ENCODE peak calls at places on chromosome 12, in eight cellular contexts. S is A673, C is astrocyte, U is mammary epithelial cell, F is fibroblast of lung, Y is keratinocyte, H is HCT116, E is PC-9. L is an unnamed sample.

GRCh38 chr12:27500546-27500945 is 23.5 kb upstream of the PPFIBP1 start:
- DNase-seq in S (peak), C (no peak), U (no peak), F (no peak), Y (no peak), H (no peak), E (no peak), L (no peak)

GRCh38 chr12:66086001-66086400 is 44.5 kb downstream of the LLPH start:
- DNase-seq in S (no peak), C (no peak), U (no peak), F (no peak), Y (no peak), H (no peak), E (no peak), L (no peak)

GRCh38 chr12:34396861-34397590 is 374.7 kb downstream of the ALG10 start:
- DNase-seq in S (no peak), C (no peak), U (no peak), F (no peak), Y (no peak), H (no peak), E (no peak), L (no peak)

GRCh38 chr12:459430-460258 is at the start of gene B4GALNT3:
- DNase-seq in S (peak), C (no peak), U (peak), F (peak), Y (no peak), H (peak), E (no peak), L (peak)

GRCh38 chr12:1773937-1774655 is 46.3 kb upstream of the LRTM2 start:
- DNase-seq in S (no peak), C (no peak), U (no peak), F (no peak), Y (no peak), H (no peak), E (no peak), L (no peak)

GRCh38 chr12:105677672-105678071 is 347.2 kb downstream of the C12orf75 start:
- DNase-seq in S (no peak), C (no peak), U (no peak), F (no peak), Y (no peak), H (no peak), E (no peak), L (no peak)

GRCh38 chr12:65838330-65838976 is 14.2 kb downstream of the HMGA2 start:
- DNase-seq in S (no peak), C (no peak), U (no peak), F (no peak), Y (no peak), H (no peak), E (no peak), L (peak)

GRCh38 chr12:82383930-82384513 is 25.7 kb downstream of the METTL25 start:
- DNase-seq in S (peak), C (peak), U (peak), F (peak), Y (no peak), H (no peak), E (no peak), L (peak)

GRCh38 chr12:89080797-89081470 is 271.4 kb downstream of the DUSP6 start:
- DNase-seq in S (peak), C (no peak), U (peak), F (peak), Y (no peak), H (no peak), E (no peak), L (peak)

GRCh38 chr12:12604790-12605189 is 6.9 kb upstream of the CREBL2 start:
- DNase-seq in S (no peak), C (no peak), U (no peak), F (no peak), Y (no peak), H (no peak), E (no peak), L (no peak)

GRCh38 chr12:62725781-62726180 is 209.2 kb downstream of the PPM1H start:
- DNase-seq in S (no peak), C (no peak), U (peak), F (no peak), Y (no peak), H (no peak), E (peak), L (peak)

GRCh38 chr12:7756993-7757392 is 8.0 kb upstream of the NANOGNB start:
- DNase-seq in S (no peak), C (no peak), U (peak), F (no peak), Y (no peak), H (no peak), E (peak), L (no peak)

GRCh38 chr12:67370979-67371378 is 101.8 kb downstream of the CAND1 start:
- DNase-seq in S (no peak), C (peak), U (no peak), F (peak), Y (no peak), H (no peak), E (no peak), L (no peak)

DNA sequence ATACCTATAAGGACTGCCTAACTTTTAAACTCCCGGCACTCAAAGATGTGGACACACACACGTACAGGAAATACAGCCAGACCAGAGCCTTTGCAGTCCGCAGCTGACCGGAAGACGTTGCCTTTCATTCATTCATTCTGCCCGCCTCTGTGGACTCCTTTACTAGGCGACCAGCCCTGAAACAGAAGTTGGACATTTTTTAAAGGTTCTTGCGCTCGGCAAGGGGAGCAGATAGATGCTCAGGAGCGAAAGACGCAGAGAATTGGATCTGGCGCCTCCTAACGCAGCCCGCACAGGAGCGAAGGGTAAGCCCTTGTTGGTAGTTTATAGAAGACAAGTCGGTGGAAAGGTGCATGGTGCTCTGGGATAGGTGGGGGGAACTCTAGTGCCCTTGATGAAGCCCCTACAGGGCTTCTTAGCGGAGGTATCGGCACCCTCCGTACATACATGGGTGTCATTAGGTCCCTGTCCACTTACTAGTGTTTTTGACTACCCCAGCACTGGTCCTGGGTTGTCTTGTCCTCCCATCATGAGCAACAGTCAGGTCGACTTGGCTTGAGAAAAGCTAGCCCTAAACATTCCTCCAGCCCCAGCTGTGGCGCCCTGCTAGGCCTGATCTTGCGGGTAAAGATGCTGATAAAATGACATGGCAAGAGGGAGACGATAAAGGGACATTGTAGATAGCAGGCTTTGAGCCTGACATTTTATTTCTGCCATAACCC is at the start of gene KDM2B:
- DNase-seq in S (no peak), C (peak), U (no peak), F (peak), Y (no peak), H (no peak), E (no peak), L (peak)
- TF ChIP-seq EZH2 in S (no peak), C (no peak), U (no peak), F (no peak), Y (no peak), H (no peak), E (no peak), L (no peak)

DNA sequence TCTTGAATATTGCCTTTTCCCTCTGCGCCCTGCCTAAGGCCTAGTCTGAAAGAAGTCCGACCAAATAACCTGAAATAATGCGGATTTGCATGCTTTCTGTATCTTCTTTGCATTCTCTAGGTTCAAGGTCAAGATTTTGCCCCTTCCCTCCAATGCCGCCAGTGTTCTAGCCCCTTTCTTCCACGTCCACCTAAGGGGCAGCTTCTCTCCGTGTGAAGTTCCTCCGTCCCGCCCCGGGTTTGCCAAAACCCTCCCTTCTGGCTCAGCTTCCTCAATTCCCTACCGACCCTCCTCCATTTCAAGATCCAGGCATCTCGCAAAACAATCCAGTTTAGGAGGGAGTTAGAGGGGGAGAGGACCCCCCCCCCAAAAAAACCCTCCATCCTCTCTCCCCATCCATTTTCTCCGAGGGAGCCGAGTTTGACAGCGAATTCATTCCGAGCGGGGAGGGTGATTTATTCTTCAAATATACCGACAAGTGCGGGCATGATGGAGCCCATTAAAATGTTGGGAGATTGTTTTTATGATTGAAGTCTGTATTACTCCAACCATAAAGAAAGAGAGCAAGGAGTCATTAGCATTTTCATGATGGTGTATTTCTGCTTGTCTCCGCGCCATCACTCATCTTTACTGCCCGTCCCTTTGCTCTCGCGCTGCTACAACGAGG is 20.9 kb upstream of the ATP5MC2 start:
- DNase-seq in S (no peak), C (no peak), U (no peak), F (no peak), Y (no peak), H (no peak), E (no peak), L (no peak)
- TF ChIP-seq EZH2 in S (no peak), C (no peak), U (no peak), F (peak), Y (no peak), H (no peak), E (no peak), L (no peak)

GRCh38 chr12:95789126-95790024 is 1.2 kb downstream of the NTN4 start:
- DNase-seq in S (no peak), C (no peak), U (peak), F (no peak), Y (no peak), H (no peak), E (peak), L (peak)
- TF ChIP-seq EZH2 in S (no peak), C (no peak), U (no peak), F (no peak), Y (no peak), H (no peak), E (no peak), L (no peak)

GRCh38 chr12:4024701-4025419 is 151.7 kb upstream of the PARP11 start:
- DNase-seq in S (no peak), C (no peak), U (no peak), F (no peak), Y (no peak), H (no peak), E (no peak), L (no peak)

GRCh38 chr12:4027412-4027811 is 154.2 kb upstream of the PARP11 start:
- DNase-seq in S (no peak), C (no peak), U (no peak), F (no peak), Y (no peak), H (no peak), E (no peak), L (no peak)

GRCh38 chr12:4030938-4031702 is 157.9 kb upstream of the PARP11 start:
- DNase-seq in S (peak), C (peak), U (peak), F (peak), Y (peak), H (peak), E (peak), L (peak)

GRCh38 chr12:4026476-4026875 is 153.3 kb upstream of the PARP11 start:
- DNase-seq in S (no peak), C (no peak), U (no peak), F (no peak), Y (no peak), H (no peak), E (no peak), L (no peak)

GRCh38 chr12:4025420-4026358 is 152.5 kb upstream of the PARP11 start:
- DNase-seq in S (no peak), C (no peak), U (no peak), F (no peak), Y (no peak), H (no peak), E (no peak), L (no peak)
- TF ChIP-seq EZH2 in S (no peak), C (no peak), U (no peak), F (no peak), Y (no peak), H (no peak), E (no peak), L (no peak)

GRCh38 chr12:132489602-132490239 is at the start of gene FBRSL1:
- DNase-seq in S (peak), C (peak), U (peak), F (peak), Y (peak), H (peak), E (peak), L (peak)
- TF ChIP-seq EZH2 in S (no peak), C (peak), U (no peak), F (no peak), Y (no peak), H (no peak), E (no peak), L (no peak)

DNA sequence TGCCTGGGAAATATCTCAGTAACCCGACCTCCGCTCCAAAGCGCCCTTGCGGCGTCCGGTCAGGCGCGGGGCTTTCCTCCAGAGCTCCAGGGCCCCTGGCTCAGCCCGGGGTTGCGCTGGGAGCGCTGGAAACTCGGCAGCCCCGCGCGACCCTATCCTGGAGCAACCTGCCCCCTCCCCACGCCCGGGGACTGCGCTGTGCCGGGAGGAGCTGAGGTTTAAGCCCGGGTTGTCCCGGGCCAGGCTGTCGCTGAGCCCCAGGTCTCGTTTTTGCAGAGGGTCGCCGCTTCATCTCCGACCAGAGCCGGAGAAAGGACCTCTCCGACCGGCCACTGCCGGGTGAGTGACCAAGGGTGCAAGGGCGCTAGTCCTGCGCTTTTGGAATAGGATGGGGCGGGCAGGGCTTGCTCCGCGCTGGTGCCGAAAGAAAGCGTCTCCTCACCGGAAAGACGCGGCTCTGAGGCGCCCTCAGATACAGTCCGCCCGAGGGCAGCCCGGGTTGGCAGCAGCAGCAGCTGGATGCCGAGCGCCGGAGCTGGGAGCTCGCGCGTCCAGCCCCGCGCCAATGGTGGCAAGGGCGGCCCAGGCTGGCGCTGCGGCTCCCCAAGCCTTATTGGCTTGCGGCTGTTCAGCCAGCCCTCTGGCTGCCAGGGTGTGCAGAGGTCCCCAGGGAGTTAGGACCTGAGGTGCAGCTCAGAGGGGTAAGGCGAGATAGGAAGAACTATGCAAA is 1.5 kb downstream of the SPX start:
- DNase-seq in S (peak), C (peak), U (peak), F (peak), Y (no peak), H (no peak), E (no peak), L (peak)
- TF ChIP-seq EZH2 in S (no peak), C (no peak), U (no peak), F (no peak), Y (no peak), H (no peak), E (no peak), L (no peak)

GRCh38 chr12:10612954-10613333 is 465 bp downstream of the MAGOHB start:
- DNase-seq in S (no peak), C (no peak), U (no peak), F (peak), Y (no peak), H (no peak), E (no peak), L (peak)

GRCh38 chr12:10612110-10612509 is 1.3 kb downstream of the MAGOHB start:
- DNase-seq in S (no peak), C (no peak), U (no peak), F (no peak), Y (no peak), H (no peak), E (no peak), L (no peak)

GRCh38 chr12:10615532-10615931 is 2.1 kb upstream of the MAGOHB start:
- DNase-seq in S (no peak), C (no peak), U (peak), F (no peak), Y (no peak), H (no peak), E (no peak), L (peak)

GRCh38 chr12:10614056-10614370 is 604 bp upstream of the MAGOHB start:
- DNase-seq in S (no peak), C (no peak), U (no peak), F (no peak), Y (no peak), H (no peak), E (no peak), L (no peak)

DNA sequence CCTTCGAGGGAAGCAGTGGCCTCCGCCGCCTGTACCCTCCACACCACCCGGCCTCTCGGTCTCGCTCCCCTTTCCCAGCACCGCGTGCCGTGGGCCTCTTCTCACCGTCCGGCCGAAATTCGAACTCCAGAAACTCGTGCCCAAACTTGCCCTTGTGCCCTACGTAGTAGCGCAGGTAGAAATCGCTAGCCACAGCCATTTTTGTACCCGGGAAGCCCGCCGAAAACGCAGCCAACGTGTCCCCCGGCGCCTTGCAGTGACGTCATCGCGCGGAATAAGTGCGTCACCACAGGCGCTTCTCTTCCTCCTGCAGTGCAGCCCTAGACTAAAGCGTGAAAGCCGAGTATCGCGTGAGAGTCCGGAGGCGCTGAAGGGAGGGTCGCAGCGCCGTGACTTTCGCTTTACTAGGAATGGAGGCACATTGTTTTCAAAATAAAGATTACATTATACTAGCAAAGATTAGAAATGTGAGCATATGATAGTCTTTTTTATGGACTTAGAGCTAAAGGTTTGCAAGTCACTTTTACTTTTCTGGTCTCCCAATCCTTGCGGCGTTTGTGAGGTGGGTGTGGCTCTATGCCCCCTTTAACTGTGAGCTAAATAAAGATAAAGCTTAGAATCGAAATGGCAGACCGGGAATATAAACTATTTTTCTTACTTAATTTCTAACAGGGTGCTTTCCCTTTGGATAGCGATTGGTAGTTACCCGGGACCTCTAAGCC is at the start of gene MAGOHB:
- DNase-seq in S (peak), C (peak), U (peak), F (peak), Y (peak), H (peak), E (peak), L (peak)
- TF ChIP-seq EZH2 in S (no peak), C (no peak), U (no peak), F (no peak), Y (no peak), H (no peak), E (no peak), L (no peak)

GRCh38 chr12:120369476-120370342 is 745 bp upstream of the MSI1 start:
- DNase-seq in S (no peak), C (no peak), U (no peak), F (no peak), Y (no peak), H (no peak), E (no peak), L (no peak)
- TF ChIP-seq EZH2 in S (peak), C (peak), U (peak), F (peak), Y (peak), H (no peak), E (peak), L (peak)

GRCh38 chr12:110012659-110013058 is 13.4 kb downstream of the ANKRD13A start:
- DNase-seq in S (no peak), C (no peak), U (no peak), F (no peak), Y (no peak), H (no peak), E (no peak), L (no peak)

GRCh38 chr12:110012137-110012536 is 12.9 kb downstream of the ANKRD13A start:
- DNase-seq in S (no peak), C (no peak), U (no peak), F (no peak), Y (no peak), H (no peak), E (peak), L (no peak)

GRCh38 chr12:110007874-110008273 is 8.6 kb downstream of the ANKRD13A start:
- DNase-seq in S (no peak), C (no peak), U (no peak), F (no peak), Y (no peak), H (no peak), E (no peak), L (no peak)

GRCh38 chr12:110015132-110015531 is 15.9 kb downstream of the ANKRD13A start:
- DNase-seq in S (no peak), C (no peak), U (no peak), F (no peak), Y (no peak), H (no peak), E (no peak), L (no peak)

GRCh38 chr12:110010853-110011835 is 11.9 kb downstream of the ANKRD13A start:
- DNase-seq in S (no peak), C (no peak), U (no peak), F (no peak), Y (no peak), H (no peak), E (no peak), L (no peak)
- TF ChIP-seq EZH2 in S (no peak), C (no peak), U (no peak), F (no peak), Y (no peak), H (no peak), E (no peak), L (no peak)

GRCh38 chr12:49961993-49962764 is 507 bp downstream of the AQP5 start:
- DNase-seq in S (no peak), C (no peak), U (no peak), F (no peak), Y (no peak), H (no peak), E (no peak), L (no peak)

GRCh38 chr12:49957570-49957967 is 4.1 kb upstream of the AQP5 start:
- DNase-seq in S (no peak), C (no peak), U (no peak), F (no peak), Y (no peak), H (no peak), E (no peak), L (no peak)

GRCh38 chr12:49960474-49961110 is 1.1 kb upstream of the AQP5 start:
- DNase-seq in S (no peak), C (no peak), U (no peak), F (no peak), Y (no peak), H (no peak), E (no peak), L (no peak)

GRCh38 chr12:49961111-49961922 is at the start of gene AQP5:
- DNase-seq in S (no peak), C (no peak), U (no peak), F (no peak), Y (no peak), H (no peak), E (no peak), L (no peak)

GRCh38 chr12:49959570-49960473 is 1.9 kb upstream of the AQP5 start:
- DNase-seq in S (no peak), C (peak), U (peak), F (peak), Y (no peak), H (peak), E (peak), L (peak)
- TF ChIP-seq EZH2 in S (no peak), C (no peak), U (no peak), F (no peak), Y (no peak), H (no peak), E (no peak), L (no peak)